ENCODE peak calls at places on chromosomes 5 and 9, in ten cellular contexts. One of them, this sample, is unnamed. For H3K4me1, the result is how much of the 10 kb centered on the place peaks cover.

GRCh38 chr5:553874-554273 is 29.6 kb upstream of the SLC9A3 start:
- DNase-seq in vagina: no peak
- DNase-seq in SJSA1: no peak
- DNase-seq in hepatocyte: peak
- DNase-seq in spleen: no peak
- DNase-seq in esophagus squamous epithelium: no peak
- DNase-seq in aorta: peak
- DNase-seq in right atrium auricular region: no peak
- DNase-seq in adipocyte: no peak
- DNase-seq in ascending aorta: no peak
- DNase-seq in this sample: no peak

GRCh38 chr5:109964136-109964535 is 274.4 kb downstream of the MAN2A1 start:
- DNase-seq in aorta: no peak
- DNase-seq in ascending aorta: no peak
- DNase-seq in SJSA1: no peak
- DNase-seq in hepatocyte: no peak
- DNase-seq in esophagus squamous epithelium: no peak
- DNase-seq in right atrium auricular region: no peak
- DNase-seq in adipocyte: no peak
- DNase-seq in spleen: no peak
- DNase-seq in vagina: no peak
- DNase-seq in this sample: no peak

GRCh38 chr5:83510199-83510730 is 38.7 kb downstream of the VCAN start:
- DNase-seq in right atrium auricular region: no peak
- DNase-seq in spleen: no peak
- DNase-seq in vagina: no peak
- DNase-seq in SJSA1: no peak
- DNase-seq in hepatocyte: no peak
- DNase-seq in ascending aorta: no peak
- DNase-seq in aorta: no peak
- DNase-seq in esophagus squamous epithelium: no peak
- DNase-seq in adipocyte: no peak
- DNase-seq in this sample: no peak

GRCh38 chr9:100459963-100460362 is 13.0 kb upstream of the TMEFF1 start:
- DNase-seq in aorta: no peak
- DNase-seq in vagina: no peak
- DNase-seq in ascending aorta: no peak
- DNase-seq in adipocyte: no peak
- DNase-seq in spleen: no peak
- DNase-seq in right atrium auricular region: no peak
- DNase-seq in hepatocyte: no peak
- DNase-seq in SJSA1: no peak
- DNase-seq in esophagus squamous epithelium: no peak
- DNase-seq in this sample: no peak

GRCh38 chr5:105101597-105101996 is 1539.0 kb upstream of the NUDT12 start:
- DNase-seq in vagina: no peak
- DNase-seq in hepatocyte: peak
- DNase-seq in aorta: no peak
- DNase-seq in ascending aorta: no peak
- DNase-seq in SJSA1: no peak
- DNase-seq in esophagus squamous epithelium: no peak
- DNase-seq in adipocyte: peak
- DNase-seq in spleen: no peak
- DNase-seq in right atrium auricular region: no peak
- DNase-seq in this sample: no peak

GRCh38 chr5:160458971-160459800 is 37.5 kb downstream of the PTTG1 start:
- DNase-seq in adipocyte: no peak
- DNase-seq in vagina: no peak
- DNase-seq in spleen: no peak
- DNase-seq in right atrium auricular region: no peak
- DNase-seq in esophagus squamous epithelium: no peak
- DNase-seq in hepatocyte: no peak
- DNase-seq in SJSA1: no peak
- DNase-seq in ascending aorta: no peak
- DNase-seq in aorta: no peak
- DNase-seq in this sample: no peak

GRCh38 chr9:73118898-73119554 is 32.6 kb upstream of the ANXA1 start:
- DNase-seq in vagina: no peak
- DNase-seq in esophagus squamous epithelium: no peak
- DNase-seq in aorta: no peak
- DNase-seq in ascending aorta: no peak
- DNase-seq in spleen: no peak
- DNase-seq in SJSA1: no peak
- DNase-seq in right atrium auricular region: no peak
- DNase-seq in hepatocyte: no peak
- DNase-seq in adipocyte: peak
- DNase-seq in this sample: no peak

GRCh38 chr5:144395704-144396103 is 225.0 kb downstream of the KCTD16 start:
- DNase-seq in adipocyte: no peak
- DNase-seq in SJSA1: no peak
- DNase-seq in vagina: no peak
- DNase-seq in ascending aorta: no peak
- DNase-seq in aorta: no peak
- DNase-seq in hepatocyte: no peak
- DNase-seq in right atrium auricular region: no peak
- DNase-seq in esophagus squamous epithelium: no peak
- DNase-seq in spleen: no peak
- DNase-seq in this sample: no peak

GRCh38 chr5:43338856-43339255 is 25.6 kb upstream of the HMGCS1 start:
- DNase-seq in vagina: no peak
- DNase-seq in adipocyte: no peak
- DNase-seq in aorta: no peak
- DNase-seq in ascending aorta: no peak
- DNase-seq in right atrium auricular region: no peak
- DNase-seq in hepatocyte: no peak
- DNase-seq in spleen: no peak
- DNase-seq in SJSA1: no peak
- DNase-seq in esophagus squamous epithelium: no peak
- DNase-seq in this sample: no peak

GRCh38 chr5:55923177-55923872 is 71.4 kb downstream of the IL6ST start:
- DNase-seq in ascending aorta: no peak
- DNase-seq in hepatocyte: no peak
- DNase-seq in esophagus squamous epithelium: no peak
- DNase-seq in adipocyte: no peak
- DNase-seq in spleen: no peak
- DNase-seq in SJSA1: peak
- DNase-seq in right atrium auricular region: peak
- DNase-seq in aorta: no peak
- DNase-seq in vagina: no peak
- DNase-seq in this sample: peak

GRCh38 chr5:179373101-179373934 is 28.1 kb upstream of the ADAMTS2 start:
- DNase-seq in SJSA1: no peak
- DNase-seq in ascending aorta: no peak
- DNase-seq in right atrium auricular region: no peak
- DNase-seq in spleen: peak
- DNase-seq in aorta: peak
- DNase-seq in esophagus squamous epithelium: no peak
- DNase-seq in vagina: no peak
- DNase-seq in adipocyte: no peak
- DNase-seq in hepatocyte: no peak
- DNase-seq in this sample: no peak

GRCh38 chr9:137783521-137783920 is 94.1 kb upstream of the CACNA1B start:
- DNase-seq in right atrium auricular region: no peak
- DNase-seq in spleen: peak
- DNase-seq in SJSA1: no peak
- DNase-seq in esophagus squamous epithelium: no peak
- DNase-seq in ascending aorta: no peak
- DNase-seq in vagina: no peak
- DNase-seq in adipocyte: no peak
- DNase-seq in aorta: peak
- DNase-seq in hepatocyte: no peak
- DNase-seq in this sample: peak

GRCh38 chr5:54959673-54960418 is 25.5 kb downstream of the ESM1 start:
- DNase-seq in hepatocyte: no peak
- DNase-seq in aorta: no peak
- DNase-seq in adipocyte: peak
- DNase-seq in vagina: no peak
- DNase-seq in spleen: no peak
- DNase-seq in ascending aorta: no peak
- DNase-seq in right atrium auricular region: no peak
- DNase-seq in esophagus squamous epithelium: no peak
- DNase-seq in SJSA1: no peak
- DNase-seq in this sample: peak

GRCh38 chr5:85030685-85031084 is 646.0 kb upstream of the EDIL3 start:
- DNase-seq in spleen: no peak
- DNase-seq in adipocyte: no peak
- DNase-seq in aorta: no peak
- DNase-seq in hepatocyte: no peak
- DNase-seq in vagina: no peak
- DNase-seq in SJSA1: no peak
- DNase-seq in esophagus squamous epithelium: no peak
- DNase-seq in right atrium auricular region: no peak
- DNase-seq in ascending aorta: no peak
- DNase-seq in this sample: no peak

GRCh38 chr5:177358333-177358939 is 712 bp downstream of the RGS14 start:
- DNase-seq in right atrium auricular region: no peak
- DNase-seq in esophagus squamous epithelium: no peak
- DNase-seq in adipocyte: no peak
- DNase-seq in spleen: no peak
- DNase-seq in aorta: no peak
- DNase-seq in ascending aorta: no peak
- DNase-seq in vagina: no peak
- DNase-seq in hepatocyte: no peak
- DNase-seq in SJSA1: no peak
- DNase-seq in this sample: no peak

DNA sequence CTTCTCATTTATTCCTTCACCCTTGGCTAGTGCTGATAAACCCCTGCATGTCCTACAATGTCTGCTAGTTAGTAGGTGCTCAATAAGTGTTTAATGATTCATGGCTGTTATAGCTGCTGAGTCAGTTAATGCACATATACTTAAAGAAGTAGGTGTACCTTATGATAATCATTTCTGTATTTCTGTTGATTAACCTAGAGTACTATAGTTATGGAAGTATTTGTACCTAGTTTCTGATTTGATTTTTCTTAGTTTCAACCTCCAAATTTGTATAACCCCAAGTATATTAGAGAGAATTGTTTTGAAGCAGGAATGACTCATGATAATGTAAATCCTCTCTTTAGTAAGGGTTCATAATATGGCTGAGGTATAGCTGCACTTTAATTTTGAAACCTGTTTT is 8.9 kb downstream of the SMAD5 start:
- DNase-seq in SJSA1: no peak
- DNase-seq in ascending aorta: no peak
- DNase-seq in esophagus squamous epithelium: no peak
- DNase-seq in adipocyte: no peak
- DNase-seq in spleen: no peak
- DNase-seq in hepatocyte: no peak
- DNase-seq in right atrium auricular region: no peak
- DNase-seq in aorta: no peak
- DNase-seq in vagina: no peak
- DNase-seq in this sample: no peak
- H3K4me1 ChIP-seq in SJSA1: under half
- H3K4me1 ChIP-seq in ascending aorta: under half
- H3K4me1 ChIP-seq in esophagus squamous epithelium: under half
- H3K4me1 ChIP-seq in adipocyte: under half
- H3K4me1 ChIP-seq in spleen: under half
- H3K4me1 ChIP-seq in hepatocyte: under half
- H3K4me1 ChIP-seq in right atrium auricular region: half or more
- H3K4me1 ChIP-seq in aorta: under half
- H3K4me1 ChIP-seq in vagina: half or more
- H3K4me1 ChIP-seq in this sample: under half

GRCh38 chr9:131706608-131706970 is 33.3 kb downstream of the RAPGEF1 start:
- DNase-seq in hepatocyte: no peak
- DNase-seq in right atrium auricular region: no peak
- DNase-seq in SJSA1: no peak
- DNase-seq in spleen: no peak
- DNase-seq in ascending aorta: no peak
- DNase-seq in adipocyte: no peak
- DNase-seq in aorta: no peak
- DNase-seq in esophagus squamous epithelium: no peak
- DNase-seq in vagina: no peak
- DNase-seq in this sample: no peak
- H3K4me1 ChIP-seq in hepatocyte: under half
- H3K4me1 ChIP-seq in right atrium auricular region: half or more
- H3K4me1 ChIP-seq in SJSA1: under half
- H3K4me1 ChIP-seq in spleen: half or more
- H3K4me1 ChIP-seq in ascending aorta: under half
- H3K4me1 ChIP-seq in adipocyte: half or more
- H3K4me1 ChIP-seq in aorta: under half
- H3K4me1 ChIP-seq in esophagus squamous epithelium: half or more
- H3K4me1 ChIP-seq in vagina: half or more
- H3K4me1 ChIP-seq in this sample: under half

GRCh38 chr5:140261403-140262171 is 41.3 kb downstream of the PFDN1 start:
- DNase-seq in adipocyte: peak
- DNase-seq in spleen: no peak
- DNase-seq in esophagus squamous epithelium: no peak
- DNase-seq in hepatocyte: peak
- DNase-seq in aorta: no peak
- DNase-seq in right atrium auricular region: peak
- DNase-seq in SJSA1: peak
- DNase-seq in ascending aorta: peak
- DNase-seq in vagina: no peak
- DNase-seq in this sample: peak

GRCh38 chr5:140262839-140263238 is 40.1 kb downstream of the PFDN1 start:
- DNase-seq in hepatocyte: no peak
- DNase-seq in aorta: no peak
- DNase-seq in adipocyte: no peak
- DNase-seq in esophagus squamous epithelium: no peak
- DNase-seq in SJSA1: no peak
- DNase-seq in spleen: no peak
- DNase-seq in vagina: no peak
- DNase-seq in right atrium auricular region: no peak
- DNase-seq in ascending aorta: no peak
- DNase-seq in this sample: no peak

GRCh38 chr5:140260089-140260656 is 42.7 kb downstream of the PFDN1 start:
- DNase-seq in hepatocyte: no peak
- DNase-seq in SJSA1: no peak
- DNase-seq in right atrium auricular region: no peak
- DNase-seq in spleen: no peak
- DNase-seq in ascending aorta: no peak
- DNase-seq in esophagus squamous epithelium: no peak
- DNase-seq in vagina: no peak
- DNase-seq in aorta: no peak
- DNase-seq in adipocyte: no peak
- DNase-seq in this sample: no peak

GRCh38 chr5:140259509-140259908 is 43.4 kb downstream of the PFDN1 start:
- DNase-seq in ascending aorta: no peak
- DNase-seq in hepatocyte: no peak
- DNase-seq in aorta: no peak
- DNase-seq in vagina: no peak
- DNase-seq in SJSA1: no peak
- DNase-seq in right atrium auricular region: no peak
- DNase-seq in spleen: no peak
- DNase-seq in esophagus squamous epithelium: no peak
- DNase-seq in adipocyte: no peak
- DNase-seq in this sample: no peak

GRCh38 chr5:140262221-140262620 is 40.7 kb downstream of the PFDN1 start:
- DNase-seq in SJSA1: no peak
- DNase-seq in right atrium auricular region: no peak
- DNase-seq in ascending aorta: no peak
- DNase-seq in aorta: no peak
- DNase-seq in hepatocyte: no peak
- DNase-seq in vagina: no peak
- DNase-seq in spleen: no peak
- DNase-seq in adipocyte: no peak
- DNase-seq in esophagus squamous epithelium: no peak
- DNase-seq in this sample: no peak
- H3K4me1 ChIP-seq in SJSA1: under half
- H3K4me1 ChIP-seq in right atrium auricular region: under half
- H3K4me1 ChIP-seq in ascending aorta: under half
- H3K4me1 ChIP-seq in aorta: under half
- H3K4me1 ChIP-seq in hepatocyte: under half
- H3K4me1 ChIP-seq in vagina: under half
- H3K4me1 ChIP-seq in spleen: under half
- H3K4me1 ChIP-seq in adipocyte: under half
- H3K4me1 ChIP-seq in esophagus squamous epithelium: under half
- H3K4me1 ChIP-seq in this sample: under half

GRCh38 chr9:124869986-124870560 is 8.1 kb downstream of the ARPC5L start:
- DNase-seq in adipocyte: peak
- DNase-seq in hepatocyte: peak
- DNase-seq in SJSA1: peak
- DNase-seq in spleen: peak
- DNase-seq in esophagus squamous epithelium: peak
- DNase-seq in vagina: no peak
- DNase-seq in aorta: no peak
- DNase-seq in right atrium auricular region: no peak
- DNase-seq in ascending aorta: no peak
- DNase-seq in this sample: peak
- H3K4me1 ChIP-seq in adipocyte: under half
- H3K4me1 ChIP-seq in hepatocyte: under half
- H3K4me1 ChIP-seq in SJSA1: under half
- H3K4me1 ChIP-seq in spleen: half or more
- H3K4me1 ChIP-seq in esophagus squamous epithelium: under half
- H3K4me1 ChIP-seq in vagina: half or more
- H3K4me1 ChIP-seq in aorta: under half
- H3K4me1 ChIP-seq in right atrium auricular region: half or more
- H3K4me1 ChIP-seq in ascending aorta: under half
- H3K4me1 ChIP-seq in this sample: under half

This sample was measured in SJCRH30.